ENCODE peak calls at places on chromosomes 7 and 10, in eight cellular contexts. Q is CD8-positive, alpha-beta T cell; B is lower lobe of right lung; G is GM23338; N is Panc1; O is heart right ventricle; F is PC-3; I is CD4-positive, alpha-beta T cell. E is an unnamed sample.

GRCh38 chr10:61907587-61907986 is 6.1 kb downstream of the ARID5B start:
- ATAC-seq in Q (no peak), F (no peak), N (no peak), G (no peak), I (no peak), O (no peak), B (no peak), E (no peak)

GRCh38 chr10:101152316-101152715 is 21.2 kb downstream of the TLX1 start:
- ATAC-seq in B (no peak), F (no peak), Q (no peak), O (no peak), G (no peak), I (no peak), N (no peak), E (no peak)

GRCh38 chr7:51366930-51367613 is 50.5 kb upstream of the COBL start:
- ATAC-seq in B (peak), Q (no peak), N (peak), F (peak), O (peak), I (no peak), G (peak), E (peak)

GRCh38 chr7:24325708-24326107 is 41.7 kb downstream of the NPY start:
- ATAC-seq in N (no peak), Q (no peak), O (no peak), I (no peak), F (no peak), B (no peak), G (no peak), E (no peak)

GRCh38 chr10:133276435-133277201 is at the start of gene ADAM8:
- ATAC-seq in N (peak), G (peak), O (no peak), F (peak), B (peak), I (peak), Q (peak), E (no peak)

GRCh38 chr7:126667742-126668366 is 584.9 kb downstream of the GRM8 start:
- ATAC-seq in N (no peak), Q (no peak), B (no peak), F (no peak), O (no peak), G (no peak), I (no peak), E (no peak)

GRCh38 chr10:80357000-80357803 is 621 bp downstream of the DYDC2 start:
- ATAC-seq in Q (peak), G (peak), I (peak), B (peak), O (peak), F (no peak), N (peak), E (no peak)

GRCh38 chr7:22907805-22908204 is 85.2 kb upstream of the TOMM7 start:
- ATAC-seq in O (peak), I (no peak), G (no peak), N (no peak), Q (no peak), B (no peak), F (no peak), E (no peak)

GRCh38 chr7:107495516-107495915 is 25.7 kb downstream of the GPR22 start:
- ATAC-seq in I (no peak), G (no peak), B (no peak), O (no peak), Q (no peak), N (no peak), F (no peak), E (no peak)

GRCh38 chr7:141945356-141945755 is 1.4 kb downstream of the CLEC5A start:
- ATAC-seq in B (peak), G (no peak), I (no peak), N (no peak), O (no peak), F (no peak), Q (no peak), E (no peak)

GRCh38 chr10:68364101-68364886 is 31.6 kb upstream of the PBLD start:
- ATAC-seq in N (no peak), Q (no peak), I (no peak), B (no peak), G (no peak), O (no peak), F (no peak), E (no peak)

GRCh38 chr10:75801121-75801520 is 369.7 kb downstream of the LRMDA start:
- ATAC-seq in G (peak), O (no peak), F (no peak), Q (no peak), B (no peak), I (no peak), N (no peak), E (no peak)

GRCh38 chr7:70116244-70116643 is 518.0 kb downstream of the AUTS2 start:
- ATAC-seq in Q (no peak), G (peak), B (no peak), I (no peak), N (no peak), F (no peak), O (no peak), E (no peak)

GRCh38 chr10:122954731-122955050 is 664 bp upstream of the C10orf88 start:
- ATAC-seq in O (no peak), N (no peak), B (no peak), G (no peak), F (no peak), I (no peak), Q (no peak), E (no peak)

GRCh38 chr10:132223611-132224342 is 37.0 kb downstream of the DPYSL4 start:
- ATAC-seq in F (peak), G (no peak), Q (no peak), B (no peak), I (no peak), N (peak), O (no peak), E (no peak)

GRCh38 chr10:71262027-71262426 is 49.7 kb downstream of the UNC5B start:
- ATAC-seq in B (no peak), Q (no peak), I (no peak), G (peak), F (no peak), N (no peak), O (no peak), E (no peak)

GRCh38 chr10:110209926-110210662 is 2.7 kb downstream of the MXI1 start:
- ATAC-seq in I (peak), N (no peak), O (peak), Q (peak), B (peak), G (peak), F (peak), E (peak)

GRCh38 chr7:25069900-25070443 is 55.1 kb downstream of the CYCS start:
- ATAC-seq in O (peak), I (peak), B (peak), Q (peak), F (peak), G (peak), N (peak), E (peak)

GRCh38 chr10:25493122-25493893 is 318.5 kb downstream of the GPR158 start:
- ATAC-seq in G (peak), F (peak), B (no peak), Q (no peak), I (no peak), N (peak), O (peak), E (no peak)

GRCh38 chr7:151755131-151755787 is 121.7 kb downstream of the PRKAG2 start:
- ATAC-seq in Q (no peak), B (peak), F (no peak), G (no peak), O (peak), I (no peak), N (no peak), E (peak)

GRCh38 chr10:86365346-86366032 is 1.1 kb downstream of the GRID1 start:
- ATAC-seq in N (peak), G (no peak), I (peak), F (no peak), O (no peak), B (no peak), Q (no peak), E (no peak)

GRCh38 chr7:128446306-128446705 is 9.4 kb upstream of the HILPDA start:
- ATAC-seq in N (no peak), O (no peak), G (no peak), F (no peak), B (no peak), I (no peak), Q (no peak), E (no peak)

GRCh38 chr10:72086466-72087391 is 1.6 kb downstream of the SPOCK2 start:
- ATAC-seq in Q (peak), O (peak), B (peak), I (peak), G (peak), F (no peak), N (no peak), E (no peak)

GRCh38 chr7:47581442-47581820 is 480 bp downstream of the TNS3 start:
- ATAC-seq in Q (no peak), N (peak), O (peak), F (peak), B (peak), G (peak), I (no peak), E (peak)

GRCh38 chr10:119807960-119808697 is 64.5 kb downstream of the MCMBP start:
- ATAC-seq in G (no peak), N (no peak), F (no peak), Q (peak), B (no peak), O (no peak), I (peak), E (no peak)

GRCh38 chr7:22694597-22695207 is 32.3 kb upstream of the IL6 start:
- ATAC-seq in Q (no peak), F (no peak), G (no peak), I (peak), N (no peak), O (no peak), B (no peak), E (no peak)

GRCh38 chr7:70360557-70360956 is 762.3 kb downstream of the AUTS2 start:
- ATAC-seq in G (no peak), I (no peak), O (no peak), Q (no peak), B (no peak), N (no peak), F (no peak), E (no peak)

GRCh38 chr7:27141591-27142561 is 1.6 kb downstream of the HOXA5 start:
- ATAC-seq in F (no peak), G (peak), N (peak), Q (no peak), I (no peak), B (no peak), O (no peak), E (no peak)

GRCh38 chr7:46568420-46569116 is 647.5 kb upstream of the IGFBP3 start:
- ATAC-seq in F (peak), Q (no peak), I (no peak), G (no peak), B (no peak), O (peak), N (peak), E (peak)

GRCh38 chr7:105399043-105399725 is 10.5 kb upstream of the SRPK2 start:
- ATAC-seq in G (no peak), O (no peak), F (peak), N (no peak), Q (no peak), B (no peak), I (no peak), E (no peak)

GRCh38 chr10:30125484-30125883 is 66.1 kb upstream of the JCAD start:
- ATAC-seq in B (no peak), N (no peak), G (no peak), Q (no peak), F (no peak), I (no peak), O (no peak), E (no peak)

GRCh38 chr7:55309040-55309991 is 55.8 kb upstream of the LANCL2 start:
- ATAC-seq in F (no peak), Q (peak), G (no peak), I (peak), O (no peak), N (no peak), B (peak), E (no peak)

GRCh38 chr7:28528899-28529298 is 116.6 kb downstream of the CREB5 start:
- ATAC-seq in G (no peak), F (no peak), B (no peak), I (no peak), N (no peak), Q (no peak), O (peak), E (peak)
- H3K27ac ChIP-seq in G (no peak), F (no peak), B (no peak), I (no peak), N (no peak), Q (no peak), O (peak), E (no peak)

DNA sequence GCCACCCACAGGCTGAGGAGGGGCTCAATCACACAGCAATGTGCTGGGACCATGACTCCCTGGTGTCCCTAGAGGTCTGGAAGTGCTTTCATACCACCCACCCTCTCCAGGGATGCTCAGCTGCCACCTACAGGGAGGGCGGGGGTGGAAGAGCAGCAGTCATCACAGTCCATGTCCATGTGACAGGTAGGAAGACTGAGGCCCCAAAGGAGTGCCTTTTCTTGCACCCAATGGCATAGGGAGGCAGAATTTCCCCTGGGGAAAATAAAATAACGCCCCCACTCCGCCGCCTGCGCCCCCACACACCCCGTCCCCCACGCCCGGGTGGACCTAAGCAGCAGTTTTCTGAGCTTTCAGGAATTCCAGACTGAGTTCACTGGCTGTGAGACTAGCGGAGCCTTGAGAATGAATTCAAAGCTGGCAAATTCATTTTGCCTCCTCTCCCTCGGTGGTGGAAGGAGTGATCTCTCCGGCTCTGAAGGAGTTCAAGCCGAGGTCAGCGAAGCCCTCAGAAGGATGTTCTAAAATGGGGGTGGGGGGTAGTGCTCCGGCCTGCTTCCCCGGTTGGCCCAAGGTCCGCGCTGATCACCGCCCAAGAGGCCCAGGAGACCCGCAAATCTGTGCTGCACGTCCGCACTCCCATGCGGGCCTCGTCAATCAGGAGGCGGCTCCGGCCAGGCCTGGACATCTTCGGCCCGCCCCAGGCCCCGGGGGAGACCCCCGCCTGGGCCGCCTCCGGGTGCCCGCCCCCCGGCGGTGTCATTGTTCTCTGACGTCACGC is 2.1 kb upstream of the ZMIZ1 start:
- ATAC-seq in F (peak), Q (no peak), B (peak), I (no peak), O (peak), G (peak), N (peak), E (peak)
- TF ChIP-seq CTCF in F (peak), Q (no peak), B (peak), I (no peak), O (peak), G (peak), N (no peak), E (peak)

GRCh38 chr7:21675255-21675654 is 132.4 kb downstream of the DNAH11 start:
- ATAC-seq in O (no peak), Q (no peak), G (no peak), B (no peak), F (no peak), N (no peak), I (no peak), E (no peak)
- H3K27ac ChIP-seq in O (no peak), Q (no peak), G (no peak), B (no peak), F (no peak), N (no peak), I (no peak), E (no peak)

GRCh38 chr7:38215734-38216670 is 38.0 kb downstream of the STARD3NL start:
- ATAC-seq in Q (peak), N (peak), O (peak), F (peak), I (peak), G (peak), B (peak), E (peak)
- TF ChIP-seq CTCF in Q (peak), N (peak), O (peak), F (peak), I (peak), G (peak), B (peak), E (peak)

GRCh38 chr7:92815412-92815811 is 21.0 kb downstream of the CDK6 start:
- ATAC-seq in G (no peak), N (no peak), O (no peak), Q (no peak), I (no peak), B (no peak), F (no peak), E (no peak)

GRCh38 chr7:92809397-92810241 is 26.8 kb downstream of the CDK6 start:
- ATAC-seq in N (peak), B (peak), F (peak), Q (peak), O (peak), G (peak), I (peak), E (peak)

GRCh38 chr7:92810242-92810611 is 26.1 kb downstream of the CDK6 start:
- ATAC-seq in N (peak), O (no peak), G (no peak), I (peak), B (no peak), Q (peak), F (peak), E (no peak)

GRCh38 chr7:92811158-92811557 is 25.2 kb downstream of the CDK6 start:
- ATAC-seq in O (no peak), I (no peak), G (no peak), B (no peak), Q (no peak), N (no peak), F (no peak), E (no peak)

DNA sequence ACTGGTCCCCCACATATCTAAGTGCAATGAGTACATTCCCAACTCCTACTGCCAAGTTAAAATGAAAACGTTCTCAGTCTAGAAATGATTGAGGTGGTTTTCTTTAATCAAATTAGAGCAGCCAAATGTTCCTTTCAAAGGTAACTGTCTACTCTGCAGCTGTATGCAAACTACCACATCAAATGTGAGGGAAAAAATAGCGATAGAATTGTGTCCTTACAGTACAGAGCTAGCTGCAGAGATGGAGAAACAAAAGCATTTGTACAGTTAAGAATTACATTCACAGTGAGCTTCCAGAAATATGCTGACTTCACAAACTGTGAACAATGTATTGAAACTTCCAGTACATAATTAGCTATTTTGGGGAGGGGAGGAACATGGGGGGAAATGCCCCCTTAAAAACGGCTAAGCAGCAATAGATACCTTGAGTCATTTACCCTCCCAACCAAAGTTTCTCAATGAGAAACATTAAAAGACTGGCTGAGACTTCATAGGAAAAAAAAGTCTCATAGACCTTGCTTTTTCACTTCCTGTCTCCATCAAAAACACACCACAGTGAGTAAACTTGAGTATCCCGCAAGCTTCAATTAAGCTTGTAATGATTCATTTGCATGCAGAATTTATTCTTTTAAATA is 22.9 kb downstream of the CDK6 start:
- ATAC-seq in G (no peak), I (peak), B (no peak), Q (peak), N (no peak), F (no peak), O (no peak), E (no peak)
- H3K27ac ChIP-seq in G (peak), I (no peak), B (no peak), Q (no peak), N (peak), F (no peak), O (no peak), E (no peak)

GRCh38 chr7:143321734-143322133 is 5.8 kb downstream of the CLCN1 start:
- ATAC-seq in N (peak), Q (no peak), G (peak), O (no peak), I (no peak), F (peak), B (peak), E (no peak)
- TF ChIP-seq CTCF in N (peak), Q (no peak), G (peak), O (peak), I (no peak), F (peak), B (peak), E (no peak)

DNA sequence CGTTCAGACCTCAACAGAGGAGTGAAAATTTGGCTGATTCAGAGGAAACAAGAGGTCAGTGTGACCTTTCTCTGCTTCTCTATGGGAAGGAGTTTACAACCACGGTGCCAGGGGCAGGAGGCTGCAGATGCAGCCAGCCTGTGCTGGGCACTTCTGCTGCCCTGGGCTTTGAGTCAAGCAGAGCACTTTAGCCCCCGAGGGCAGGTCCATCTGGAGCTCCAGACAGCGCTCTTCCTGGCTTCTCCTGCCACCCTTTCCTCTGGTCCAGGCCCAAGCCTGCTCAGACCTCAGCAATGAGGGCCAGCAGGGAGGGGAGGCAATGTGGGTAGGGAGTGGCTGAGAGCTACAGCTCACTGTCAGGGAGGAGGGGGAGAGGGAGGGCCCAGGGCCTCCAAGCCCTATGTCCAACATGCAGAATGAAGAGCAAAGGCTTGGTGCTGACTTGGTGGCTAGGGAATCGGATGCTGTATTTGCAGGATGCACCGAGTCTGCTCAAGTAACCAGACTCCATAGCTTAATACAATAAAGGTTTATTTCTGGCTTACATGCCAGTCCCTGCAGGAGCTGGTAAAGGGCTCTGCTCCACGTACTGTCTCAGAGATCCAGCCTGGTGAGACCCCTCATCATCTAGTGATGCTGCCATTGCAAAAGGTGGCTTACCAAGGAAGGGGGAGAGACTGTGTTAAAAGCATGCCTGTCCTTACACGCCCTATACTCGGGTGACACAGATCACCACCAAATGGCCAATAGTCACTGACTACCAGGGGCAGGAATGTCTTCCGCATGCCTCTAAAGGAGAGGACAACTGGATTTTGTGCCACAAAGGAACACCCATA is 481.6 kb downstream of the RPS24 start:
- ATAC-seq in Q (no peak), G (no peak), F (peak), I (no peak), O (peak), B (peak), N (peak), E (peak)
- H3K27ac ChIP-seq in Q (no peak), G (no peak), F (no peak), I (no peak), O (no peak), B (peak), N (no peak), E (peak)

E was measured in gastroesophageal sphincter.